ENCODE peak calls at places on chromosome 11, in four cellular contexts. G, B, C and H are unnamed samples.

GRCh38 chr11:126890561-126890960 is 110.0 kb downstream of the KIRREL3 start:
- DNase-seq in C (no peak), B (no peak), G (no peak), H (peak)

GRCh38 chr11:64339754-64340408 is at the start of gene CCDC88B:
- DNase-seq in B (no peak), C (no peak), G (no peak), H (no peak)

GRCh38 chr11:65041206-65042035 is at the start of gene SAC3D1:
- DNase-seq in G (peak), C (no peak), B (no peak), H (peak)

GRCh38 chr11:85756401-85757200 is 54.3 kb downstream of the SYTL2 start:
- DNase-seq in C (no peak), G (no peak), B (no peak), H (no peak)

GRCh38 chr11:65558785-65559509 is 788 bp upstream of the LTBP3 start:
- DNase-seq in B (no peak), C (no peak), G (no peak), H (peak)

GRCh38 chr11:8099291-8099899 is 18.4 kb downstream of the TUB start:
- DNase-seq in B (peak), G (peak), C (no peak), H (peak)

GRCh38 chr11:128480066-128480465 is 107.3 kb downstream of the ETS1 start:
- DNase-seq in C (no peak), G (no peak), B (no peak), H (no peak)

GRCh38 chr11:83835423-83835822 is 549.3 kb upstream of the CCDC90B start:
- DNase-seq in C (peak), G (no peak), B (no peak), H (no peak)

GRCh38 chr11:102990145-102990544 is 34.6 kb upstream of the MMP13 start:
- DNase-seq in B (no peak), C (no peak), G (no peak), H (no peak)

DNA sequence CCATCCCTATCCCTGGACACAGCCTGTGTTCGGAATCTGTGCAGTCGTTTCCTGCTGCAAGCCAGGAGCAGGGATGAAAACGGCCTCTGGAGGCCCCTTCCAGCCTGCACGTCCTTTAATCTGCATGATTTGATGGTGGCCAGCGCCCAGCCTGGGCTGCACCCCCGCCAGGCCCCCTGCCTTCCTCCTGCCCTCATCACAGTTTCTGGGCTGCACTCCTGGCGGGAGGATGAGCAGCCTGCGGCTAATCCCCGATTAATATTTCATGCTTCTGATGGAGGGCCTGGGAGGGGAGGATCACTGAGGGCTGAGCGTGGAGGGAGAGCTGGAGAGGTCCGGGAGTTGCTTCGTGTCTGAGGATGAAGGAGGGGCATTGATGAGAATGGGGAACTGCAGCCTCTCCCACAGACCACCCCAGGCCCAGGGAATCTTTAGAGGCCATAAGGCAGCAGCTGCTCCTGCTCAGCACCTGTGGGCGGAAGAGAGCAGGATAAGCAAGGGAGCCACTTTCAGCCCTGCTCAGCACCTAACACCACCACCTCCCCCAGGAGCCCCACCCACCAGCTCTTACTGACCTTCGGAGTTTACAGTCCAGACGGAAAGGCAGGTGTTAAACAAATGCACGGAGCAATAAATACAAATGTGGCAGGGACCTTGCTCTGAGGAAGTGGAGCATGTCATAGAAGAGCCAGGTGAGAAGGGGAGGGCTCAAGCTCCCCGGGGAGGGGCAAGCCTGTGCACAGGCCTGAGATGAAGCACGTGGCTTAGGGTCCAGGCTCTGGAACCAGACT is 135.0 kb upstream of the NECTIN1 start:
- DNase-seq in C (no peak), B (no peak), G (no peak), H (no peak)
- TF ChIP-seq REST in C (no peak), B (no peak), G (no peak), H (no peak)

GRCh38 chr11:5983443-5983842 is 3.3 kb downstream of the OR52L1 start:
- DNase-seq in B (no peak), G (no peak), C (no peak), H (no peak)
- TF ChIP-seq SP1 in B (no peak), G (no peak), C (no peak), H (no peak)

GRCh38 chr11:72607496-72607895 is 66.7 kb downstream of the PDE2A start:
- DNase-seq in C (no peak), G (no peak), B (no peak), H (no peak)

GRCh38 chr11:72606362-72607100 is 67.7 kb downstream of the PDE2A start:
- DNase-seq in B (no peak), C (no peak), G (no peak), H (no peak)

GRCh38 chr11:72604256-72604655 is 70.0 kb downstream of the PDE2A start:
- DNase-seq in C (no peak), B (no peak), G (no peak), H (no peak)

GRCh38 chr11:72607101-72607468 is 67.1 kb downstream of the PDE2A start:
- DNase-seq in B (no peak), C (no peak), G (no peak), H (no peak)

GRCh38 chr11:72605958-72606357 is 68.3 kb downstream of the PDE2A start:
- DNase-seq in C (no peak), B (no peak), G (no peak), H (no peak)
- TF ChIP-seq JUND in C (no peak), B (no peak), G (no peak), H (no peak)

DNA sequence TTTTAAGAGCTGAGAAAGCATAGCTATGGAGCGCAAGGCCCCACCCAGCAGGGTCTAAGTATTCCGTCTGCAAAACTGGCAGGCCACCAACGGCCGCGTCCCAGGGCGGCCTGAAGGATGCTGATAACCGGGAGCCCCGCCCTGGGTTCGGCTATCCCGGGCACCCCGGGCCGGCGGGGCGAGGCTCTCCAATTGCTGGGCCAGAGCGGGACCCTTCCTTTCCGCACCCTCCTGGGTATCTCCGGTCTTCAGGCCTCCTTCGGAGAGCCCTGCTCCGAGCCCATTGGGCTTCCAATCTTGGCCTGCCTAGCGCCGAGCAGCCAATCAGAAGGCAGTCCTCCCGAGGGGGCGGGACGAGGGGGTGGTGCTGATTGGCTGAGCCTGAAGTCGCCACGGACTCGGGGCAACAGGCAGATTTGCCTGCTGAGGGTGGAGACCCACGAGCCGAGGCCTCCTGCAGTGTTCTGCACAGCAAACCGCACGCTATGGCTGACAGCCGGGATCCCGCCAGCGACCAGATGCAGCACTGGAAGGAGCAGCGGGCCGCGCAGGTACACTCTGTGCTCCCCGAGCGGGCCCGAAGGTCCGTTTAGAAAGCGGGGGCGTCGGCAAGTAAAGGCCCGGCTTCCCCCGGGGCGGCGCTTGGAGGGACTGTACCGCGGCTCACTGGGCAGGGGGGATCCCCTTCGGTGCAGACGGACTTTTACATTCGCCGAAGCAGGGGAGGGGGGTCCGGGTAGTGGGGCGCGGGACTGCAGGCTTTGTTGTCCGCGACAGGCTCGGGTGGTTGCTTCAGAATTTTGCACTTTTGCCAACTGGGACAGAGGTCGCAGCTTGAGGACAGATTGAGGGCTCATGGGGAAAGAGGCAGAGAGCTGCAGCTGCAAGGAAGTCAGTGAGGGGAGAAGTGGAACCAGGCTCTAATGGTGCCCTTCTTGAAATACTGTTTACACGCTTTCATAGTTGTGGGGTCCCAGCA is at the start of gene CAT:
- DNase-seq in C (peak), G (peak), B (peak), H (peak)
- TF ChIP-seq REST in C (no peak), G (no peak), B (no peak), H (peak)